ENCODE peak calls at places on chromosomes 4 and X, in nine cellular contexts. G, D, I, N, O, M, K, T and L are unnamed samples.

GRCh38 chr4:186471441-186471840 is 83.9 kb downstream of the MTNR1A start:
- DNase-seq in T (no peak), K (no peak), M (no peak), O (no peak), I (no peak), G (no peak), N (no peak), D (no peak), L (no peak)

GRCh38 chrX:79182616-79183015 is 38.1 kb downstream of the GPR174 start:
- DNase-seq in G (no peak), D (no peak), N (no peak), I (no peak), M (no peak), T (no peak), O (no peak), K (no peak), L (no peak)

GRCh38 chrX:29478336-29479069 is 736.9 kb upstream of the MAGEB2 start:
- DNase-seq in D (no peak), I (peak), O (no peak), K (peak), T (no peak), M (no peak), G (peak), N (peak), L (peak)

GRCh38 chr4:149549911-149550310 is 265.7 kb downstream of the IQCM start:
- DNase-seq in K (peak), T (no peak), O (no peak), D (peak), N (peak), G (peak), M (no peak), I (peak), L (peak)

GRCh38 chr4:174591243-174592021 is 69.1 kb upstream of the HPGD start:
- DNase-seq in G (no peak), K (no peak), O (no peak), M (no peak), I (no peak), D (no peak), T (no peak), N (no peak), L (no peak)

GRCh38 chr4:143700060-143700419 is 435 bp downstream of the FREM3 start:
- DNase-seq in O (no peak), I (peak), T (no peak), G (peak), N (peak), M (peak), D (no peak), K (no peak), L (peak)

GRCh38 chrX:69085826-69086225 is 79.4 kb downstream of the PJA1 start:
- DNase-seq in O (no peak), M (no peak), G (no peak), I (no peak), K (no peak), T (no peak), N (no peak), D (no peak), L (no peak)

GRCh38 chr4:86961605-86962295 is 26.9 kb downstream of the AFF1 start:
- DNase-seq in O (no peak), I (peak), M (no peak), N (peak), K (no peak), T (peak), G (peak), D (no peak), L (peak)

GRCh38 chrX:134990475-134991473 is at the start of gene SMIM10:
- DNase-seq in I (peak), N (peak), O (peak), M (peak), K (peak), T (peak), D (peak), G (peak), L (peak)

GRCh38 chrX:116490091-116490490 is 27.3 kb upstream of the CT83 start:
- DNase-seq in I (no peak), K (peak), O (no peak), M (no peak), G (no peak), N (peak), D (no peak), T (no peak), L (peak)

GRCh38 chrX:132330156-132330729 is 111.0 kb upstream of the RAP2C start:
- DNase-seq in N (no peak), G (no peak), K (peak), D (no peak), O (no peak), I (no peak), M (no peak), T (no peak), L (no peak)

GRCh38 chr4:88008133-88008621 is 742 bp downstream of the PKD2 start:
- DNase-seq in M (peak), D (peak), I (peak), K (no peak), O (peak), G (peak), T (no peak), N (peak), L (peak)

GRCh38 chrX:129617420-129617819 is 37.3 kb downstream of the APLN start:
- DNase-seq in D (no peak), I (no peak), T (no peak), N (no peak), K (no peak), G (no peak), O (no peak), M (no peak), L (no peak)

GRCh38 chr4:85486425-85487101 is 11.6 kb downstream of the ARHGAP24 start:
- DNase-seq in N (peak), M (no peak), I (peak), T (no peak), D (no peak), G (peak), K (peak), O (no peak), L (peak)

GRCh38 chr4:7244343-7244680 is 52.0 kb downstream of the SORCS2 start:
- DNase-seq in G (no peak), O (no peak), I (no peak), N (no peak), K (no peak), M (no peak), D (no peak), T (no peak), L (no peak)

GRCh38 chr4:138090145-138090917 is 151.8 kb downstream of the SLC7A11 start:
- DNase-seq in G (peak), D (peak), K (peak), N (peak), T (peak), M (no peak), I (peak), O (no peak), L (peak)

GRCh38 chrX:153687121-153688039 is at the start of gene SLC6A8:
- DNase-seq in M (peak), T (peak), D (peak), K (no peak), G (peak), O (peak), I (peak), N (peak), L (peak)

GRCh38 chrX:4253092-4253491 is 539.6 kb upstream of the PRKX start:
- DNase-seq in T (no peak), O (no peak), K (no peak), I (no peak), G (no peak), D (no peak), N (no peak), M (no peak), L (no peak)

GRCh38 chr4:182292657-182293056 is 49.5 kb downstream of the TENM3 start:
- DNase-seq in M (no peak), D (no peak), G (no peak), K (no peak), I (no peak), O (no peak), N (no peak), T (no peak), L (no peak)

GRCh38 chr4:8434251-8435073 is 6.1 kb downstream of the ACOX3 start:
- DNase-seq in K (no peak), G (no peak), O (no peak), I (no peak), D (no peak), T (no peak), N (no peak), M (no peak), L (no peak)
- H3K4me3 ChIP-seq in K (no peak), G (no peak), O (peak), I (no peak), D (no peak), T (no peak), N (no peak), M (no peak), L (no peak)

DNA sequence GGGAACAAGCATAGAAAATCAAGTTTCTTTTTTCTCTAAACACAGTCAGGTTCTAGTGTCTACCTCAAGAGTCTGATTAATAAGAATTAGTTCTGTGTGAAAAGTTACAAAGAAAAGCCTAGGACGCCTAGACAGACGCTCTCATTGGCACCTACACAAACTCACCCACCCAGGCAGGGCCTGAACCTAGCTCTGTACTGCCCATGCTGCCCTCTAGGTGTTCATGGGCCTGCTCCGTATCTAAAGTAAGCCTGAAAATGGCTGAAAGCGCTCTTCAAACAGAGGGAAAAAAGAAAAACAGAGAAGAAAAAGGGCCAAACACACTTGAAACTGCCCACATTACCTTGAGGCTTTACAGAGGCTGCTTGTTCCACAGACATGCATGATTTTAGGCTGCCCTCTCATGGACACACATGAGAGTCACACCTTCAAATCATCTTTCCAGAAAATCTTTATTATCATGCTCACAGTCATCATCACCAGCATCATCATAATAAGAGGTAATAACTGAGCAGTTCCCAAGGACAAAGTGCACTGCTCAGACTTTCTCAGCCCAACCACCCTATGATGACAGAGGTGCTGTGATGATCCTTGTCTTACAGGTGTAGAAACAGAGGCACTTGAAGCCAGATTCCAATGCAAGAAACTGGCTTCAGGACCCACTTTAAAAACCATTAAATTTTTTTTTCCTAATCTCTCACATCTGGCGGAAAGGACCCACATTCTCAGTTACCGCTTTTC is 49.6 kb downstream of the MAP7D2 start:
- DNase-seq in I (peak), N (peak), O (no peak), K (peak), M (no peak), G (peak), T (peak), D (no peak), L (peak)
- TF ChIP-seq CTCF in I (peak), N (peak), O (peak), K (peak), M (peak), G (peak), T (no peak), D (no peak), L (peak)

GRCh38 chrX:118727686-118728339 is 407 bp downstream of the IL13RA1 start:
- DNase-seq in K (no peak), M (peak), N (peak), G (peak), I (peak), O (peak), T (peak), D (peak), L (peak)
- H3K4me3 ChIP-seq in K (peak), M (peak), N (peak), G (peak), I (peak), O (peak), T (peak), D (peak), L (peak)

DNA sequence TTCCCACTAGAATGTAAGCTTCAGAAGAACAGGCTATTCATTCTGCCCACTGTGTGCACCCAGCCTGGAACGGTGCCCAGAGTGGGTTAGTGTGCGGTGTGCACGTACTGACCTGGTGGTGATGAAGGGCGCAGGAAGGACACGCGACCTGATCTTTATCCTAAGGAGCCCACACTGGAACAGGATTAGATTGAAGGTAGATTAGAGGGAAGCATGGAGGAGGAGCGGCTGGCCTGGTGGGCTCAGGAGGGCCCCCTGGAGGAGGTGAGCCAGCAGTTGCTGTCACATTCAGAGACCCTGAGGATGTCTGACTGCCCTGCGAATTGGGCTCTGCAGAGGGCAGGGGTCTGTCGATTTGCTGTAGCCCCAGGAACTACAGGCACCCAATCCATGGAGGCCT is 73.1 kb downstream of the HTRA3 start:
- DNase-seq in K (no peak), G (no peak), T (no peak), O (no peak), N (no peak), I (no peak), M (no peak), D (no peak), L (no peak)
- TF ChIP-seq CTCF in K (no peak), G (no peak), T (no peak), O (no peak), N (no peak), I (no peak), M (no peak), D (no peak), L (no peak)

GRCh38 chr4:40832175-40832574 is 82.4 kb downstream of the NSUN7 start:
- DNase-seq in M (no peak), O (no peak), D (no peak), K (no peak), T (no peak), G (no peak), N (no peak), I (no peak), L (no peak)
- H3K4me3 ChIP-seq in M (no peak), O (no peak), D (no peak), K (no peak), T (no peak), G (no peak), N (no peak), I (no peak), L (no peak)

GRCh38 chr4:189090174-189090814 is 850.4 kb upstream of the FRG1 start:
- DNase-seq in D (no peak), I (no peak), T (no peak), G (no peak), K (peak), O (no peak), N (peak), M (no peak), L (peak)
- TF ChIP-seq CTCF in D (no peak), I (peak), T (no peak), G (peak), K (peak), O (peak), N (peak), M (no peak), L (peak)